ENCODE peak calls at places on chromosomes 6 and 20, in eight cellular contexts. Y is right atrium auricular region, G is kidney epithelial cell, X is tibial artery, R is germinal center, U is EL, A is A673, Z is GM18507. L is an unnamed sample.

GRCh38 chr20:44959082-44959895 is 908 bp downstream of the TOMM34 start:
- DNase-seq in Y (no peak), Z (no peak), R (peak; percentile 34), X (no peak), U (peak; percentile 72), A (peak; percentile 62), G (peak; percentile 47), L (no peak)

GRCh38 chr6:109454483-109455160 is 950 bp downstream of the MICAL1 start:
- DNase-seq in Y (no peak), Z (peak; percentile 37), U (no peak), X (peak; percentile 66), R (peak; percentile 78), G (no peak), A (peak; percentile 21), L (peak; percentile 48)

GRCh38 chr20:60718743-60719142 is 533.3 kb upstream of the CDH4 start:
- DNase-seq in X (no peak), A (peak; percentile 12), G (no peak), R (no peak), U (no peak), Z (no peak), Y (no peak), L (no peak)

GRCh38 chr6:6654599-6655575 is 66.4 kb downstream of the LY86 start:
- DNase-seq in G (no peak), Y (peak; percentile 72), A (no peak), X (peak; percentile 37), Z (no peak), R (no peak), U (no peak), L (no peak)

GRCh38 chr20:3714092-3714491 is 1.7 kb upstream of the SIGLEC1 start:
- DNase-seq in R (no peak), Y (no peak), A (no peak), U (no peak), G (no peak), X (no peak), Z (no peak), L (no peak)

GRCh38 chr20:18404172-18404571 is 62.7 kb downstream of the DZANK1 start:
- DNase-seq in R (no peak), G (no peak), Y (no peak), U (no peak), X (no peak), A (no peak), Z (no peak), L (no peak)

GRCh38 chr20:17525650-17526049 is 5.5 kb downstream of the BFSP1 start:
- DNase-seq in Z (no peak), G (no peak), X (no peak), U (peak; percentile 25), Y (no peak), R (peak; percentile 31), A (peak; percentile 55), L (no peak)

GRCh38 chr6:97594834-97595233 is 311.8 kb upstream of the MMS22L start:
- DNase-seq in Z (no peak), A (no peak), X (no peak), U (peak; percentile 1), G (peak; percentile 14), Y (no peak), R (no peak), L (no peak)

GRCh38 chr6:68087399-68088133 is 547.5 kb upstream of the ADGRB3 start:
- DNase-seq in A (peak; percentile 6), Z (no peak), Y (no peak), U (no peak), G (no peak), X (no peak), R (no peak), L (peak; percentile 32)

GRCh38 chr6:2782825-2783187 is 17.6 kb downstream of the WRNIP1 start:
- DNase-seq in X (no peak), R (no peak), Z (no peak), U (no peak), Y (no peak), A (no peak), G (no peak), L (no peak)

GRCh38 chr6:81838724-81839425 is 86.4 kb upstream of the TENT5A start:
- DNase-seq in X (no peak), U (no peak), G (no peak), R (no peak), A (peak; percentile 22), Z (no peak), Y (no peak), L (no peak)

GRCh38 chr6:21556968-21557721 is 36.4 kb upstream of the SOX4 start:
- DNase-seq in Y (no peak), Z (no peak), A (no peak), X (peak; percentile 23), G (no peak), U (no peak), R (no peak), L (no peak)

GRCh38 chr20:20531283-20531682 is 163.4 kb downstream of the INSM1 start:
- DNase-seq in A (no peak), Y (no peak), X (no peak), U (no peak), R (no peak), G (no peak), Z (no peak), L (no peak)

GRCh38 chr20:1894951-1895673 is at the start of gene SIRPA:
- DNase-seq in Z (no peak), X (peak; percentile 64), A (peak; percentile 84), G (no peak), U (peak; percentile 71), R (peak; percentile 39), Y (no peak), L (no peak)

GRCh38 chr20:43961116-43961515 is 46.5 kb downstream of the TOX2 start:
- DNase-seq in R (no peak), A (no peak), X (no peak), G (no peak), Z (no peak), U (no peak), Y (no peak), L (no peak)